ENCODE peak calls at places on chromosome 3, in ten cellular contexts. One of them, this sample, is unnamed.

GRCh38 chr3:191391873-191392808 is 61.8 kb upstream of the UTS2B start:
- DNase-seq in fibroblast of pulmonary artery: no peak
- DNase-seq in GM19239: no peak
- DNase-seq in H7: peak
- DNase-seq in GM13977: no peak
- DNase-seq in HFF-Myc: no peak
- DNase-seq in NCI-H1092: no peak
- DNase-seq in small intestine: no peak
- DNase-seq in effector CD4-positive, alpha-beta T cell: no peak
- DNase-seq in SK-N-DZ: no peak
- DNase-seq in this sample: no peak

GRCh38 chr3:127226451-127226850 is 33.5 kb downstream of the PRR23E start:
- DNase-seq in NCI-H1092: no peak
- DNase-seq in SK-N-DZ: peak
- DNase-seq in small intestine: no peak
- DNase-seq in GM19239: no peak
- DNase-seq in GM13977: no peak
- DNase-seq in HFF-Myc: no peak
- DNase-seq in effector CD4-positive, alpha-beta T cell: no peak
- DNase-seq in H7: peak
- DNase-seq in fibroblast of pulmonary artery: no peak
- DNase-seq in this sample: peak

GRCh38 chr3:100096866-100097265 is 17.4 kb downstream of the FILIP1L start:
- DNase-seq in GM13977: no peak
- DNase-seq in small intestine: no peak
- DNase-seq in NCI-H1092: no peak
- DNase-seq in H7: no peak
- DNase-seq in GM19239: no peak
- DNase-seq in fibroblast of pulmonary artery: no peak
- DNase-seq in HFF-Myc: no peak
- DNase-seq in SK-N-DZ: no peak
- DNase-seq in effector CD4-positive, alpha-beta T cell: no peak
- DNase-seq in this sample: no peak

GRCh38 chr3:27699067-27699466 is 23.1 kb downstream of the EOMES start:
- DNase-seq in GM19239: no peak
- DNase-seq in HFF-Myc: no peak
- DNase-seq in H7: no peak
- DNase-seq in fibroblast of pulmonary artery: no peak
- DNase-seq in small intestine: no peak
- DNase-seq in NCI-H1092: no peak
- DNase-seq in SK-N-DZ: no peak
- DNase-seq in GM13977: no peak
- DNase-seq in effector CD4-positive, alpha-beta T cell: no peak
- DNase-seq in this sample: no peak

GRCh38 chr3:177836671-177837070 is 639.4 kb upstream of the TBL1XR1 start:
- DNase-seq in GM13977: no peak
- DNase-seq in NCI-H1092: no peak
- DNase-seq in HFF-Myc: no peak
- DNase-seq in SK-N-DZ: peak
- DNase-seq in effector CD4-positive, alpha-beta T cell: no peak
- DNase-seq in fibroblast of pulmonary artery: peak
- DNase-seq in H7: no peak
- DNase-seq in GM19239: no peak
- DNase-seq in small intestine: peak
- DNase-seq in this sample: no peak

GRCh38 chr3:142973217-142974009 is 9.9 kb upstream of the PAQR9 start:
- DNase-seq in GM19239: no peak
- DNase-seq in effector CD4-positive, alpha-beta T cell: no peak
- DNase-seq in HFF-Myc: no peak
- DNase-seq in H7: no peak
- DNase-seq in SK-N-DZ: no peak
- DNase-seq in small intestine: no peak
- DNase-seq in GM13977: no peak
- DNase-seq in NCI-H1092: no peak
- DNase-seq in fibroblast of pulmonary artery: no peak
- DNase-seq in this sample: no peak

GRCh38 chr3:127250032-127250431 is 37.8 kb downstream of the PRR20G start:
- DNase-seq in SK-N-DZ: no peak
- DNase-seq in GM19239: no peak
- DNase-seq in HFF-Myc: no peak
- DNase-seq in H7: no peak
- DNase-seq in fibroblast of pulmonary artery: no peak
- DNase-seq in GM13977: no peak
- DNase-seq in effector CD4-positive, alpha-beta T cell: no peak
- DNase-seq in small intestine: no peak
- DNase-seq in NCI-H1092: no peak
- DNase-seq in this sample: no peak

GRCh38 chr3:42198709-42199108 is 67.3 kb downstream of the CCK start:
- DNase-seq in small intestine: no peak
- DNase-seq in GM19239: no peak
- DNase-seq in SK-N-DZ: no peak
- DNase-seq in fibroblast of pulmonary artery: no peak
- DNase-seq in H7: no peak
- DNase-seq in NCI-H1092: no peak
- DNase-seq in HFF-Myc: no peak
- DNase-seq in GM13977: no peak
- DNase-seq in effector CD4-positive, alpha-beta T cell: no peak
- DNase-seq in this sample: no peak

GRCh38 chr3:11185564-11186317 is 31.4 kb downstream of the HRH1 start:
- DNase-seq in effector CD4-positive, alpha-beta T cell: no peak
- DNase-seq in SK-N-DZ: no peak
- DNase-seq in HFF-Myc: peak
- DNase-seq in small intestine: peak
- DNase-seq in GM19239: no peak
- DNase-seq in GM13977: no peak
- DNase-seq in fibroblast of pulmonary artery: peak
- DNase-seq in NCI-H1092: no peak
- DNase-seq in H7: no peak
- DNase-seq in this sample: no peak

GRCh38 chr3:141383555-141384129 is 15.3 kb downstream of the ZBTB38 start:
- DNase-seq in GM13977: no peak
- DNase-seq in effector CD4-positive, alpha-beta T cell: no peak
- DNase-seq in small intestine: no peak
- DNase-seq in SK-N-DZ: no peak
- DNase-seq in HFF-Myc: no peak
- DNase-seq in fibroblast of pulmonary artery: no peak
- DNase-seq in GM19239: no peak
- DNase-seq in H7: no peak
- DNase-seq in NCI-H1092: peak
- DNase-seq in this sample: no peak

GRCh38 chr3:186417791-186418190 is 55.8 kb upstream of the DGKG start:
- DNase-seq in GM13977: no peak
- DNase-seq in effector CD4-positive, alpha-beta T cell: no peak
- DNase-seq in NCI-H1092: no peak
- DNase-seq in HFF-Myc: peak
- DNase-seq in SK-N-DZ: no peak
- DNase-seq in H7: no peak
- DNase-seq in small intestine: no peak
- DNase-seq in GM19239: no peak
- DNase-seq in fibroblast of pulmonary artery: peak
- DNase-seq in this sample: no peak

GRCh38 chr3:142087676-142088075 is 61.7 kb downstream of the TFDP2 start:
- DNase-seq in NCI-H1092: no peak
- DNase-seq in effector CD4-positive, alpha-beta T cell: no peak
- DNase-seq in GM19239: no peak
- DNase-seq in small intestine: peak
- DNase-seq in GM13977: no peak
- DNase-seq in HFF-Myc: peak
- DNase-seq in fibroblast of pulmonary artery: peak
- DNase-seq in H7: no peak
- DNase-seq in SK-N-DZ: no peak
- DNase-seq in this sample: no peak

GRCh38 chr3:195129644-195130492 is 141.1 kb downstream of the XXYLT1 start:
- DNase-seq in small intestine: no peak
- DNase-seq in SK-N-DZ: no peak
- DNase-seq in GM19239: peak
- DNase-seq in NCI-H1092: no peak
- DNase-seq in fibroblast of pulmonary artery: peak
- DNase-seq in H7: no peak
- DNase-seq in GM13977: peak
- DNase-seq in HFF-Myc: no peak
- DNase-seq in effector CD4-positive, alpha-beta T cell: peak
- DNase-seq in this sample: no peak

GRCh38 chr3:137765310-137766033 is 1.4 kb downstream of the SOX14 start:
- DNase-seq in GM13977: peak
- DNase-seq in NCI-H1092: no peak
- DNase-seq in H7: peak
- DNase-seq in fibroblast of pulmonary artery: no peak
- DNase-seq in HFF-Myc: no peak
- DNase-seq in GM19239: no peak
- DNase-seq in SK-N-DZ: no peak
- DNase-seq in small intestine: no peak
- DNase-seq in effector CD4-positive, alpha-beta T cell: no peak
- DNase-seq in this sample: no peak

GRCh38 chr3:58005662-58006061 is 2.6 kb upstream of the FLNB start:
- DNase-seq in effector CD4-positive, alpha-beta T cell: no peak
- DNase-seq in fibroblast of pulmonary artery: peak
- DNase-seq in SK-N-DZ: no peak
- DNase-seq in NCI-H1092: no peak
- DNase-seq in GM19239: no peak
- DNase-seq in HFF-Myc: no peak
- DNase-seq in H7: no peak
- DNase-seq in GM13977: no peak
- DNase-seq in small intestine: no peak
- DNase-seq in this sample: no peak

This sample was measured in NCI-H774.